ENCODE peak calls at places on chromosomes 4 and X, in four cellular contexts. One of them, this sample, is unnamed.

GRCh38 chr4:8854866-8855265 is 16.8 kb downstream of the HMX1 start:
- ATAC-seq in pancreas: no peak
- ATAC-seq in stimulated activated memory B cell treated with anti-CD40 and anti-IgM and Interleukin-4, amounts not matched to agents 10 μg/mL and 1 μg/mL and 100 μg/mL, for 72 hours: no peak
- ATAC-seq in memory B cell: no peak
- ATAC-seq in this sample: no peak

GRCh38 chrX:40281341-40282005 is 183.7 kb upstream of the BCOR start:
- ATAC-seq in pancreas: no peak
- ATAC-seq in stimulated activated memory B cell treated with anti-CD40 and anti-IgM and Interleukin-4, amounts not matched to agents 10 μg/mL and 1 μg/mL and 100 μg/mL, for 72 hours: no peak
- ATAC-seq in memory B cell: no peak
- ATAC-seq in this sample: no peak

GRCh38 chr4:6782846-6783110 is 251 bp downstream of the KIAA0232 start:
- ATAC-seq in pancreas: peak
- ATAC-seq in stimulated activated memory B cell treated with anti-CD40 and anti-IgM and Interleukin-4, amounts not matched to agents 10 μg/mL and 1 μg/mL and 100 μg/mL, for 72 hours: no peak
- ATAC-seq in memory B cell: no peak
- ATAC-seq in this sample: no peak

GRCh38 chrX:109987884-109988283 is 15.0 kb upstream of the TMEM164 start:
- ATAC-seq in pancreas: no peak
- ATAC-seq in stimulated activated memory B cell treated with anti-CD40 and anti-IgM and Interleukin-4, amounts not matched to agents 10 μg/mL and 1 μg/mL and 100 μg/mL, for 72 hours: no peak
- ATAC-seq in memory B cell: no peak
- ATAC-seq in this sample: no peak

GRCh38 chr4:1593038-1593417 is 91.1 kb downstream of the FAM53A start:
- ATAC-seq in pancreas: no peak
- ATAC-seq in stimulated activated memory B cell treated with anti-CD40 and anti-IgM and Interleukin-4, amounts not matched to agents 10 μg/mL and 1 μg/mL and 100 μg/mL, for 72 hours: peak
- ATAC-seq in memory B cell: no peak
- ATAC-seq in this sample: no peak

GRCh38 chrX:2451456-2452316 is 49.1 kb downstream of the DHRSX start:
- ATAC-seq in pancreas: no peak
- ATAC-seq in stimulated activated memory B cell treated with anti-CD40 and anti-IgM and Interleukin-4, amounts not matched to agents 10 μg/mL and 1 μg/mL and 100 μg/mL, for 72 hours: no peak
- ATAC-seq in memory B cell: no peak
- ATAC-seq in this sample: no peak

GRCh38 chr4:142547974-142548373 is 298.1 kb downstream of the INPP4B start:
- ATAC-seq in pancreas: no peak
- ATAC-seq in stimulated activated memory B cell treated with anti-CD40 and anti-IgM and Interleukin-4, amounts not matched to agents 10 μg/mL and 1 μg/mL and 100 μg/mL, for 72 hours: no peak
- ATAC-seq in memory B cell: no peak
- ATAC-seq in this sample: no peak

GRCh38 chrX:129193357-129193756 is 329.9 kb downstream of the SMARCA1 start:
- ATAC-seq in pancreas: no peak
- ATAC-seq in stimulated activated memory B cell treated with anti-CD40 and anti-IgM and Interleukin-4, amounts not matched to agents 10 μg/mL and 1 μg/mL and 100 μg/mL, for 72 hours: no peak
- ATAC-seq in memory B cell: no peak
- ATAC-seq in this sample: no peak

GRCh38 chr4:15964159-15964558 is 1.2 kb upstream of the FGFBP2 start:
- ATAC-seq in pancreas: peak
- ATAC-seq in stimulated activated memory B cell treated with anti-CD40 and anti-IgM and Interleukin-4, amounts not matched to agents 10 μg/mL and 1 μg/mL and 100 μg/mL, for 72 hours: no peak
- ATAC-seq in memory B cell: no peak
- ATAC-seq in this sample: no peak

GRCh38 chr4:77232653-77233052 is 75.6 kb downstream of the CCNG2 start:
- ATAC-seq in pancreas: no peak
- ATAC-seq in stimulated activated memory B cell treated with anti-CD40 and anti-IgM and Interleukin-4, amounts not matched to agents 10 μg/mL and 1 μg/mL and 100 μg/mL, for 72 hours: no peak
- ATAC-seq in memory B cell: no peak
- ATAC-seq in this sample: no peak

GRCh38 chr4:169821402-169821801 is 63.7 kb upstream of the HPF1 start:
- ATAC-seq in pancreas: no peak
- ATAC-seq in stimulated activated memory B cell treated with anti-CD40 and anti-IgM and Interleukin-4, amounts not matched to agents 10 μg/mL and 1 μg/mL and 100 μg/mL, for 72 hours: no peak
- ATAC-seq in memory B cell: no peak
- ATAC-seq in this sample: no peak

GRCh38 chr4:184396001-184396400 is 78.3 kb downstream of the IRF2 start:
- ATAC-seq in pancreas: no peak
- ATAC-seq in stimulated activated memory B cell treated with anti-CD40 and anti-IgM and Interleukin-4, amounts not matched to agents 10 μg/mL and 1 μg/mL and 100 μg/mL, for 72 hours: peak
- ATAC-seq in memory B cell: peak
- ATAC-seq in this sample: no peak

GRCh38 chr4:59570850-59571476 is 1629.2 kb upstream of the ADGRL3 start:
- ATAC-seq in pancreas: no peak
- ATAC-seq in stimulated activated memory B cell treated with anti-CD40 and anti-IgM and Interleukin-4, amounts not matched to agents 10 μg/mL and 1 μg/mL and 100 μg/mL, for 72 hours: no peak
- ATAC-seq in memory B cell: no peak
- ATAC-seq in this sample: no peak

GRCh38 chrX:23803931-23804381 is 21.0 kb downstream of the SAT1 start:
- ATAC-seq in pancreas: peak
- ATAC-seq in stimulated activated memory B cell treated with anti-CD40 and anti-IgM and Interleukin-4, amounts not matched to agents 10 μg/mL and 1 μg/mL and 100 μg/mL, for 72 hours: no peak
- ATAC-seq in memory B cell: no peak
- ATAC-seq in this sample: no peak

GRCh38 chrX:38516196-38516595 is 45.1 kb upstream of the TSPAN7 start:
- ATAC-seq in pancreas: no peak
- ATAC-seq in stimulated activated memory B cell treated with anti-CD40 and anti-IgM and Interleukin-4, amounts not matched to agents 10 μg/mL and 1 μg/mL and 100 μg/mL, for 72 hours: no peak
- ATAC-seq in memory B cell: no peak
- ATAC-seq in this sample: no peak

GRCh38 chr4:147287588-147287890 is 193.4 kb upstream of the EDNRA start:
- ATAC-seq in pancreas: no peak
- ATAC-seq in stimulated activated memory B cell treated with anti-CD40 and anti-IgM and Interleukin-4, amounts not matched to agents 10 μg/mL and 1 μg/mL and 100 μg/mL, for 72 hours: no peak
- ATAC-seq in memory B cell: no peak
- ATAC-seq in this sample: no peak

GRCh38 chr4:169987327-169988228 is 38.6 kb downstream of the MFAP3L start:
- ATAC-seq in pancreas: no peak
- ATAC-seq in stimulated activated memory B cell treated with anti-CD40 and anti-IgM and Interleukin-4, amounts not matched to agents 10 μg/mL and 1 μg/mL and 100 μg/mL, for 72 hours: no peak
- ATAC-seq in memory B cell: no peak
- ATAC-seq in this sample: no peak

GRCh38 chr4:878796-879729 is 53.1 kb downstream of the GAK start:
- ATAC-seq in pancreas: no peak
- ATAC-seq in stimulated activated memory B cell treated with anti-CD40 and anti-IgM and Interleukin-4, amounts not matched to agents 10 μg/mL and 1 μg/mL and 100 μg/mL, for 72 hours: no peak
- ATAC-seq in memory B cell: no peak
- ATAC-seq in this sample: peak

GRCh38 chr4:139943277-139943676 is 210.7 kb downstream of the MAML3 start:
- ATAC-seq in pancreas: no peak
- ATAC-seq in stimulated activated memory B cell treated with anti-CD40 and anti-IgM and Interleukin-4, amounts not matched to agents 10 μg/mL and 1 μg/mL and 100 μg/mL, for 72 hours: no peak
- ATAC-seq in memory B cell: no peak
- ATAC-seq in this sample: no peak

GRCh38 chr4:55549888-55550287 is 3.2 kb upstream of the CLOCK start:
- ATAC-seq in pancreas: no peak
- ATAC-seq in stimulated activated memory B cell treated with anti-CD40 and anti-IgM and Interleukin-4, amounts not matched to agents 10 μg/mL and 1 μg/mL and 100 μg/mL, for 72 hours: no peak
- ATAC-seq in memory B cell: no peak
- ATAC-seq in this sample: peak

GRCh38 chr4:121228851-121229250 is 64.7 kb upstream of the TNIP3 start:
- ATAC-seq in pancreas: no peak
- ATAC-seq in stimulated activated memory B cell treated with anti-CD40 and anti-IgM and Interleukin-4, amounts not matched to agents 10 μg/mL and 1 μg/mL and 100 μg/mL, for 72 hours: no peak
- ATAC-seq in memory B cell: no peak
- ATAC-seq in this sample: no peak

GRCh38 chr4:55947912-55948725 is 626 bp upstream of the CEP135 start:
- ATAC-seq in pancreas: no peak
- ATAC-seq in stimulated activated memory B cell treated with anti-CD40 and anti-IgM and Interleukin-4, amounts not matched to agents 10 μg/mL and 1 μg/mL and 100 μg/mL, for 72 hours: peak
- ATAC-seq in memory B cell: peak
- ATAC-seq in this sample: peak

GRCh38 chr4:37885496-37885895 is 5.4 kb upstream of the TBC1D1 start:
- ATAC-seq in pancreas: peak
- ATAC-seq in stimulated activated memory B cell treated with anti-CD40 and anti-IgM and Interleukin-4, amounts not matched to agents 10 μg/mL and 1 μg/mL and 100 μg/mL, for 72 hours: peak
- ATAC-seq in memory B cell: no peak
- ATAC-seq in this sample: no peak

GRCh38 chrX:49164589-49165360 is 2.2 kb downstream of the MAGIX start:
- ATAC-seq in pancreas: no peak
- ATAC-seq in stimulated activated memory B cell treated with anti-CD40 and anti-IgM and Interleukin-4, amounts not matched to agents 10 μg/mL and 1 μg/mL and 100 μg/mL, for 72 hours: no peak
- ATAC-seq in memory B cell: no peak
- ATAC-seq in this sample: no peak

GRCh38 chrX:119399772-119400101 is 601 bp downstream of the SLC25A43 start:
- ATAC-seq in pancreas: peak
- ATAC-seq in stimulated activated memory B cell treated with anti-CD40 and anti-IgM and Interleukin-4, amounts not matched to agents 10 μg/mL and 1 μg/mL and 100 μg/mL, for 72 hours: no peak
- ATAC-seq in memory B cell: no peak
- ATAC-seq in this sample: no peak

GRCh38 chrX:35122756-35123155 is 180.2 kb downstream of the FAM47B start:
- ATAC-seq in pancreas: no peak
- ATAC-seq in stimulated activated memory B cell treated with anti-CD40 and anti-IgM and Interleukin-4, amounts not matched to agents 10 μg/mL and 1 μg/mL and 100 μg/mL, for 72 hours: no peak
- ATAC-seq in memory B cell: no peak
- ATAC-seq in this sample: no peak

GRCh38 chrX:21266949-21267348 is 107.3 kb upstream of the CNKSR2 start:
- ATAC-seq in pancreas: no peak
- ATAC-seq in stimulated activated memory B cell treated with anti-CD40 and anti-IgM and Interleukin-4, amounts not matched to agents 10 μg/mL and 1 μg/mL and 100 μg/mL, for 72 hours: no peak
- ATAC-seq in memory B cell: no peak
- ATAC-seq in this sample: no peak

GRCh38 chr4:77795339-77795738 is 23.8 kb downstream of the CNOT6L start:
- ATAC-seq in pancreas: no peak
- ATAC-seq in stimulated activated memory B cell treated with anti-CD40 and anti-IgM and Interleukin-4, amounts not matched to agents 10 μg/mL and 1 μg/mL and 100 μg/mL, for 72 hours: no peak
- ATAC-seq in memory B cell: no peak
- ATAC-seq in this sample: no peak

GRCh38 chr4:25938251-25939186 is 24.5 kb downstream of the SMIM20 start:
- ATAC-seq in pancreas: peak
- ATAC-seq in stimulated activated memory B cell treated with anti-CD40 and anti-IgM and Interleukin-4, amounts not matched to agents 10 μg/mL and 1 μg/mL and 100 μg/mL, for 72 hours: peak
- ATAC-seq in memory B cell: peak
- ATAC-seq in this sample: peak

GRCh38 chr4:150938417-150938816 is 76.7 kb downstream of the LRBA start:
- ATAC-seq in pancreas: no peak
- ATAC-seq in stimulated activated memory B cell treated with anti-CD40 and anti-IgM and Interleukin-4, amounts not matched to agents 10 μg/mL and 1 μg/mL and 100 μg/mL, for 72 hours: no peak
- ATAC-seq in memory B cell: no peak
- ATAC-seq in this sample: no peak